ENCODE peak calls at places on chromosomes 6 and 20, in seven cellular contexts. One of them, this sample, is unnamed.

GRCh38 chr6:110039996-110040383 is 61.9 kb downstream of the GPR6 start:
- DNase-seq in GM20000: peak
- DNase-seq in mucosa of descending colon: no peak
- DNase-seq in HFFc6: peak
- DNase-seq in GM13976: peak
- DNase-seq in heart left ventricle: no peak
- DNase-seq in A549: peak
- DNase-seq in this sample: no peak

GRCh38 chr6:112086744-112087135 is 542 bp downstream of the TUBE1 start:
- DNase-seq in HFFc6: peak
- DNase-seq in GM20000: peak
- DNase-seq in GM13976: peak
- DNase-seq in A549: peak
- DNase-seq in mucosa of descending colon: no peak
- DNase-seq in heart left ventricle: no peak
- DNase-seq in this sample: no peak

GRCh38 chr20:45999908-46000570 is 8.7 kb upstream of the MMP9 start:
- DNase-seq in GM20000: no peak
- DNase-seq in heart left ventricle: no peak
- DNase-seq in HFFc6: no peak
- DNase-seq in A549: no peak
- DNase-seq in GM13976: no peak
- DNase-seq in mucosa of descending colon: no peak
- DNase-seq in this sample: no peak

GRCh38 chr20:31638317-31638716 is 605 bp downstream of the COX4I2 start:
- DNase-seq in heart left ventricle: peak
- DNase-seq in mucosa of descending colon: no peak
- DNase-seq in A549: no peak
- DNase-seq in GM20000: no peak
- DNase-seq in HFFc6: no peak
- DNase-seq in GM13976: no peak
- DNase-seq in this sample: no peak

GRCh38 chr6:20826378-20826777 is 292.1 kb downstream of the CDKAL1 start:
- DNase-seq in GM20000: no peak
- DNase-seq in A549: no peak
- DNase-seq in GM13976: no peak
- DNase-seq in HFFc6: peak
- DNase-seq in mucosa of descending colon: no peak
- DNase-seq in heart left ventricle: no peak
- DNase-seq in this sample: no peak

GRCh38 chr6:158834675-158835385 is 15.7 kb upstream of the EZR start:
- DNase-seq in HFFc6: no peak
- DNase-seq in GM20000: no peak
- DNase-seq in heart left ventricle: no peak
- DNase-seq in GM13976: no peak
- DNase-seq in mucosa of descending colon: no peak
- DNase-seq in A549: no peak
- DNase-seq in this sample: no peak

GRCh38 chr6:145015739-145016558 is 719.4 kb downstream of the EPM2A start:
- DNase-seq in GM13976: peak
- DNase-seq in mucosa of descending colon: no peak
- DNase-seq in heart left ventricle: no peak
- DNase-seq in HFFc6: peak
- DNase-seq in GM20000: peak
- DNase-seq in A549: peak
- DNase-seq in this sample: no peak

GRCh38 chr6:160004018-160004417 is 35.1 kb downstream of the IGF2R start:
- DNase-seq in GM13976: no peak
- DNase-seq in mucosa of descending colon: no peak
- DNase-seq in GM20000: no peak
- DNase-seq in A549: no peak
- DNase-seq in HFFc6: no peak
- DNase-seq in heart left ventricle: no peak
- DNase-seq in this sample: no peak

GRCh38 chr20:34871320-34871926 is 1.2 kb downstream of the GGT7 start:
- DNase-seq in A549: no peak
- DNase-seq in mucosa of descending colon: no peak
- DNase-seq in GM20000: no peak
- DNase-seq in HFFc6: no peak
- DNase-seq in GM13976: no peak
- DNase-seq in heart left ventricle: no peak
- DNase-seq in this sample: no peak

GRCh38 chr20:2631228-2631627 is 21.2 kb upstream of the NOP56 start:
- DNase-seq in GM20000: no peak
- DNase-seq in GM13976: no peak
- DNase-seq in HFFc6: no peak
- DNase-seq in heart left ventricle: no peak
- DNase-seq in mucosa of descending colon: no peak
- DNase-seq in A549: peak
- DNase-seq in this sample: no peak

GRCh38 chr6:118387921-118388701 is 160.0 kb upstream of the PLN start:
- DNase-seq in GM20000: no peak
- DNase-seq in HFFc6: peak
- DNase-seq in mucosa of descending colon: no peak
- DNase-seq in A549: peak
- DNase-seq in GM13976: no peak
- DNase-seq in heart left ventricle: no peak
- DNase-seq in this sample: no peak

DNA sequence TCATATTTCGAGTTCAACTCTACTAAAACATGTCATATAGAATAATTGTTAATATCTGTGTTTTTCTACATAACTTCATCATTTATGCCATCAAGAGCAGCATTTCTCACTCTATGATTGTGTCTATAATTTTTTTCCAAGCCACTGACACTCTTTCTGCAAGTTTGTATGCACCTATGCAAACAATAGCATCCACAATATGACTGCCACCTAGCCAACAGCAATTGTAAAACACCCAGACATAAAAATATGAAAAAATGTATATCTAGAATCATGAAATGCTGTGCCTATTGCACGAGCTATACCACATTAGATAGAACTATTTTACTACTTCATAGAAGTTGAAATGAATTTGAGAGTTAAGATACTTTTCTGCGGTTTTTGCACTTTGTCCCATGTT is 286.5 kb upstream of the MARCKS start:
- DNase-seq in HFFc6: no peak
- DNase-seq in heart left ventricle: no peak
- DNase-seq in mucosa of descending colon: no peak
- DNase-seq in GM20000: no peak
- DNase-seq in A549: no peak
- DNase-seq in GM13976: no peak
- DNase-seq in this sample: no peak
- TF ChIP-seq CTCF in HFFc6: peak
- TF ChIP-seq CTCF in heart left ventricle: no peak
- TF ChIP-seq CTCF in mucosa of descending colon: no peak
- TF ChIP-seq CTCF in GM20000: no peak
- TF ChIP-seq CTCF in A549: no peak
- TF ChIP-seq CTCF in GM13976: no peak
- TF ChIP-seq CTCF in this sample: no peak

DNA sequence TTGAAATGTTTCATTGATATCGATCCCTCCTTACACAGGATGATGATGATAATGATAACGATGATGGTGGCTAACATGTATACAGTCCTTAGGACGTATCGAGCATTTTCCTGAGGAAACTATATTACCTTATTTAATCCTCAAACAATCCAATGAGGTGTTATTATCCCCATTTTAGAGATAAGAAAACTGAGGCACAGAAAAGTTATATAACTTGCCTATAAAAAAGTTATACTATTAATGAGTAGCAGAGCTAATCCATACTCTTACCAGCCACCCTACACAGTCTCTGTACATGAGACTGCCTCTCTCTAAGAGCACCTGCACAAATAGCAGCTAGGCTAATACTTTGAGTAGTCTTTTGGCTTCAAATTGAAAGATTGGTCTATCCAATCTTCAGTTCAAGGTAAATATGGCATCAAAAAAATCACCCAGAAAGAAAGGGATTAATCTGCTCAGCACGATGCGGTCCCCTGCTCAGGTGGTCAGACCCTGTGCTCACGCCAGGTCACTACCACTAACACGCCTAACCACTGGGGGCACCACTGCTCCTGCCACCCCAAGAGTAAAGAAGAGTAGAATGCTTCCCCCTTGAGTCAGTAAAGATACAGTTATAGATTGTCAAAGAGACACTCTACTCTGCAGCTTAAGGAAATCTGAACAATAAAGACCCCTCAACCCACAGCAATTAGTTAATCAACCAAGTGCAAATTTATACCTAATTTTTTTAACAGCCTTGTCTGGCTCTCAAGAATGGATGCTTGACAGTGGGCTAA is 15.0 kb downstream of the GABBR1 start:
- DNase-seq in GM13976: no peak
- DNase-seq in HFFc6: no peak
- DNase-seq in mucosa of descending colon: no peak
- DNase-seq in heart left ventricle: no peak
- DNase-seq in A549: no peak
- DNase-seq in GM20000: no peak
- DNase-seq in this sample: no peak
- TF ChIP-seq CTCF in GM13976: no peak
- TF ChIP-seq CTCF in HFFc6: peak
- TF ChIP-seq CTCF in mucosa of descending colon: no peak
- TF ChIP-seq CTCF in heart left ventricle: no peak
- TF ChIP-seq CTCF in A549: peak
- TF ChIP-seq CTCF in GM20000: peak
- TF ChIP-seq CTCF in this sample: peak

GRCh38 chr6:11123978-11124377 is 12.5 kb upstream of the ERVFRD-1 start:
- DNase-seq in GM20000: no peak
- DNase-seq in mucosa of descending colon: no peak
- DNase-seq in A549: no peak
- DNase-seq in GM13976: no peak
- DNase-seq in heart left ventricle: no peak
- DNase-seq in HFFc6: no peak
- DNase-seq in this sample: no peak
- TF ChIP-seq CTCF in GM20000: no peak
- TF ChIP-seq CTCF in mucosa of descending colon: no peak
- TF ChIP-seq CTCF in A549: no peak
- TF ChIP-seq CTCF in GM13976: no peak
- TF ChIP-seq CTCF in heart left ventricle: no peak
- TF ChIP-seq CTCF in HFFc6: peak
- TF ChIP-seq CTCF in this sample: peak

DNA sequence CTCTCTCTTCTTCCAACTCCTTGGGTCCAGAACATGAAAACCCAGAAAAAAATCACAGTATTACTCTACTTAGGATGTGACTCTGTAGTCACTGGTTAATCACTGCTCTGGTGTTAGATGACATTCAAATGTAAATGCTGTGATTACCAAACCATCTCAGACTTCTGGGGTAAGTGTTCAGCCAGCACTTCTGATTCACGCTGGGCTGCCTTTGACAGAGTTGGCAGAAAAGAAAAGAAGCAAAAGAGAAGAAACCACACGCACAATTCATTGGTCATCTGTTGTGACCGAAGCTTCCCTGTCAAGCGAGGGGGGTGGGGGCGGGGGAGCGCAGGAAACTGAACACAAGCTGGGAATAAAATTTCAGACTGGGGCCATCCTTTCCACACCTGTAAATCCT is 82.7 kb downstream of the PSMG4 start:
- DNase-seq in GM20000: no peak
- DNase-seq in GM13976: no peak
- DNase-seq in HFFc6: no peak
- DNase-seq in heart left ventricle: no peak
- DNase-seq in A549: no peak
- DNase-seq in mucosa of descending colon: no peak
- DNase-seq in this sample: no peak
- TF ChIP-seq CTCF in GM20000: no peak
- TF ChIP-seq CTCF in GM13976: no peak
- TF ChIP-seq CTCF in HFFc6: no peak
- TF ChIP-seq CTCF in heart left ventricle: no peak
- TF ChIP-seq CTCF in A549: no peak
- TF ChIP-seq CTCF in mucosa of descending colon: no peak
- TF ChIP-seq CTCF in this sample: no peak

GRCh38 chr6:88167625-88167937 is 1.4 kb upstream of the CNR1 start:
- DNase-seq in mucosa of descending colon: no peak
- DNase-seq in heart left ventricle: no peak
- DNase-seq in A549: no peak
- DNase-seq in HFFc6: no peak
- DNase-seq in GM20000: no peak
- DNase-seq in GM13976: no peak
- DNase-seq in this sample: no peak

GRCh38 chr6:88166493-88166900 is 350 bp upstream of the CNR1 start:
- DNase-seq in heart left ventricle: no peak
- DNase-seq in GM20000: peak
- DNase-seq in GM13976: no peak
- DNase-seq in mucosa of descending colon: peak
- DNase-seq in A549: no peak
- DNase-seq in HFFc6: no peak
- DNase-seq in this sample: no peak

GRCh38 chr6:88166901-88167624 is 916 bp upstream of the CNR1 start:
- DNase-seq in A549: no peak
- DNase-seq in heart left ventricle: peak
- DNase-seq in mucosa of descending colon: peak
- DNase-seq in GM13976: peak
- DNase-seq in HFFc6: no peak
- DNase-seq in GM20000: peak
- DNase-seq in this sample: no peak

GRCh38 chr6:88165087-88165876 is 865 bp downstream of the CNR1 start:
- DNase-seq in A549: no peak
- DNase-seq in GM20000: peak
- DNase-seq in heart left ventricle: no peak
- DNase-seq in HFFc6: no peak
- DNase-seq in GM13976: no peak
- DNase-seq in mucosa of descending colon: no peak
- DNase-seq in this sample: no peak

GRCh38 chr6:88165877-88166492 is at the start of gene CNR1:
- DNase-seq in mucosa of descending colon: peak
- DNase-seq in A549: peak
- DNase-seq in heart left ventricle: peak
- DNase-seq in HFFc6: no peak
- DNase-seq in GM20000: peak
- DNase-seq in GM13976: peak
- DNase-seq in this sample: peak
- TF ChIP-seq CTCF in mucosa of descending colon: no peak
- TF ChIP-seq CTCF in A549: peak
- TF ChIP-seq CTCF in heart left ventricle: no peak
- TF ChIP-seq CTCF in HFFc6: no peak
- TF ChIP-seq CTCF in GM20000: no peak
- TF ChIP-seq CTCF in GM13976: peak
- TF ChIP-seq CTCF in this sample: no peak

DNA sequence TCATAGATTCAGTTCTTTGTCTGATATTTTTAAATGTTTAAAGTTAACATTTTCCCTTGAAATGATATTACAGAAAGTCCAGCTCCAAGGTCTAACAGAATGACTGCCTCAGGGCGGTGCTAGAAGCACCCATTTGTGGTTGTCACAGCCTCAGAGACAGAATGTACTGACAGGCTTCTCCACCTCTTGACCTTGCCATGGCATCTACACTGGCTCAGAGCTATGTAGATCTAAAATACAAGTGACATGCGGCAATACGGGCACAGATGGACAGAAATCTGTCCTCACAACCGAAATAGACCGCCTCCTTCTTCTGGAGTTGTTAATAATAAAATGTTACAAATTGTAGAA is 167.2 kb upstream of the THEMIS start:
- DNase-seq in mucosa of descending colon: no peak
- DNase-seq in A549: no peak
- DNase-seq in HFFc6: no peak
- DNase-seq in GM13976: no peak
- DNase-seq in heart left ventricle: peak
- DNase-seq in GM20000: no peak
- DNase-seq in this sample: no peak
- TF ChIP-seq CTCF in mucosa of descending colon: no peak
- TF ChIP-seq CTCF in A549: no peak
- TF ChIP-seq CTCF in HFFc6: no peak
- TF ChIP-seq CTCF in GM13976: no peak
- TF ChIP-seq CTCF in heart left ventricle: peak
- TF ChIP-seq CTCF in GM20000: peak
- TF ChIP-seq CTCF in this sample: no peak

This sample was measured in type B pancreatic cell.